ENCODE peak calls at places on chromosomes 6 and 20, in five cellular contexts. One of them, this sample, is unnamed.

GRCh38 chr6:124197148-124197547 is 393.5 kb downstream of the NKAIN2 start:
- DNase-seq in mammary epithelial cell: no peak
- DNase-seq in mucosa of gallbladder: no peak
- DNase-seq in tibial nerve: no peak
- DNase-seq in activated naive CD4-positive, alpha-beta T cell treated with anti-CD3 and anti-CD28 coated beads, Interleukin-2, amount 10 ng/mL, durations not matched to agents 7 days and 5 days: no peak
- DNase-seq in this sample: no peak

GRCh38 chr20:14445902-14446301 is 108.5 kb upstream of the FLRT3 start:
- DNase-seq in mammary epithelial cell: peak; percentile 28
- DNase-seq in mucosa of gallbladder: no peak
- DNase-seq in tibial nerve: no peak
- DNase-seq in activated naive CD4-positive, alpha-beta T cell treated with anti-CD3 and anti-CD28 coated beads, Interleukin-2, amount 10 ng/mL, durations not matched to agents 7 days and 5 days: no peak
- DNase-seq in this sample: no peak

GRCh38 chr6:101740631-101741030 is 347.1 kb downstream of the GRIK2 start:
- DNase-seq in mammary epithelial cell: no peak
- DNase-seq in mucosa of gallbladder: no peak
- DNase-seq in tibial nerve: no peak
- DNase-seq in activated naive CD4-positive, alpha-beta T cell treated with anti-CD3 and anti-CD28 coated beads, Interleukin-2, amount 10 ng/mL, durations not matched to agents 7 days and 5 days: no peak
- DNase-seq in this sample: no peak

GRCh38 chr6:88287696-88288095 is 121.5 kb upstream of the CNR1 start:
- DNase-seq in mammary epithelial cell: no peak
- DNase-seq in mucosa of gallbladder: no peak
- DNase-seq in tibial nerve: no peak
- DNase-seq in activated naive CD4-positive, alpha-beta T cell treated with anti-CD3 and anti-CD28 coated beads, Interleukin-2, amount 10 ng/mL, durations not matched to agents 7 days and 5 days: no peak
- DNase-seq in this sample: no peak

GRCh38 chr20:13819885-13820645 is 35.2 kb downstream of the NDUFAF5 start:
- DNase-seq in mammary epithelial cell: peak; percentile 74
- DNase-seq in mucosa of gallbladder: no peak
- DNase-seq in tibial nerve: no peak
- DNase-seq in activated naive CD4-positive, alpha-beta T cell treated with anti-CD3 and anti-CD28 coated beads, Interleukin-2, amount 10 ng/mL, durations not matched to agents 7 days and 5 days: peak; percentile 23
- DNase-seq in this sample: peak; percentile 33

GRCh38 chr20:6525447-6526303 is 241.8 kb upstream of the BMP2 start:
- DNase-seq in mammary epithelial cell: peak; percentile 31
- DNase-seq in mucosa of gallbladder: no peak
- DNase-seq in tibial nerve: no peak
- DNase-seq in activated naive CD4-positive, alpha-beta T cell treated with anti-CD3 and anti-CD28 coated beads, Interleukin-2, amount 10 ng/mL, durations not matched to agents 7 days and 5 days: no peak
- DNase-seq in this sample: no peak

GRCh38 chr20:64232794-64233193 is 22.8 kb upstream of the PCMTD2 start:
- DNase-seq in mammary epithelial cell: no peak
- DNase-seq in mucosa of gallbladder: peak; percentile 75
- DNase-seq in tibial nerve: no peak
- DNase-seq in activated naive CD4-positive, alpha-beta T cell treated with anti-CD3 and anti-CD28 coated beads, Interleukin-2, amount 10 ng/mL, durations not matched to agents 7 days and 5 days: no peak
- DNase-seq in this sample: peak; percentile 38

GRCh38 chr6:148443798-148444560 is 101.3 kb downstream of the SASH1 start:
- DNase-seq in mammary epithelial cell: no peak
- DNase-seq in mucosa of gallbladder: no peak
- DNase-seq in tibial nerve: no peak
- DNase-seq in activated naive CD4-positive, alpha-beta T cell treated with anti-CD3 and anti-CD28 coated beads, Interleukin-2, amount 10 ng/mL, durations not matched to agents 7 days and 5 days: no peak
- DNase-seq in this sample: no peak

GRCh38 chr20:25039697-25040437 is 18.1 kb downstream of the ACSS1 start:
- DNase-seq in mammary epithelial cell: peak; percentile 42
- DNase-seq in mucosa of gallbladder: peak; percentile 92
- DNase-seq in tibial nerve: peak; percentile 88
- DNase-seq in activated naive CD4-positive, alpha-beta T cell treated with anti-CD3 and anti-CD28 coated beads, Interleukin-2, amount 10 ng/mL, durations not matched to agents 7 days and 5 days: no peak
- DNase-seq in this sample: no peak

GRCh38 chr6:148348335-148348734 is 5.7 kb downstream of the SASH1 start:
- DNase-seq in mammary epithelial cell: no peak
- DNase-seq in mucosa of gallbladder: no peak
- DNase-seq in tibial nerve: no peak
- DNase-seq in activated naive CD4-positive, alpha-beta T cell treated with anti-CD3 and anti-CD28 coated beads, Interleukin-2, amount 10 ng/mL, durations not matched to agents 7 days and 5 days: no peak
- DNase-seq in this sample: no peak

GRCh38 chr6:128803911-128804310 is 79.0 kb upstream of the LAMA2 start:
- DNase-seq in mammary epithelial cell: no peak
- DNase-seq in mucosa of gallbladder: peak; percentile 13
- DNase-seq in tibial nerve: no peak
- DNase-seq in activated naive CD4-positive, alpha-beta T cell treated with anti-CD3 and anti-CD28 coated beads, Interleukin-2, amount 10 ng/mL, durations not matched to agents 7 days and 5 days: no peak
- DNase-seq in this sample: no peak

GRCh38 chr20:49811825-49812462 is 684 bp upstream of the SLC9A8 start:
- DNase-seq in mammary epithelial cell: no peak
- DNase-seq in mucosa of gallbladder: no peak
- DNase-seq in tibial nerve: no peak
- DNase-seq in activated naive CD4-positive, alpha-beta T cell treated with anti-CD3 and anti-CD28 coated beads, Interleukin-2, amount 10 ng/mL, durations not matched to agents 7 days and 5 days: no peak
- DNase-seq in this sample: no peak

GRCh38 chr20:57809661-57810172 is 99.9 kb upstream of the PMEPA1 start:
- DNase-seq in mammary epithelial cell: peak; percentile 71
- DNase-seq in mucosa of gallbladder: no peak
- DNase-seq in tibial nerve: no peak
- DNase-seq in activated naive CD4-positive, alpha-beta T cell treated with anti-CD3 and anti-CD28 coated beads, Interleukin-2, amount 10 ng/mL, durations not matched to agents 7 days and 5 days: no peak
- DNase-seq in this sample: no peak

GRCh38 chr6:18391018-18391417 is 3.9 kb downstream of the RNF144B start:
- DNase-seq in mammary epithelial cell: no peak
- DNase-seq in mucosa of gallbladder: no peak
- DNase-seq in tibial nerve: no peak
- DNase-seq in activated naive CD4-positive, alpha-beta T cell treated with anti-CD3 and anti-CD28 coated beads, Interleukin-2, amount 10 ng/mL, durations not matched to agents 7 days and 5 days: no peak
- DNase-seq in this sample: no peak

GRCh38 chr6:15796130-15796766 is 133.4 kb upstream of the DTNBP1 start:
- DNase-seq in mammary epithelial cell: no peak
- DNase-seq in mucosa of gallbladder: no peak
- DNase-seq in tibial nerve: no peak
- DNase-seq in activated naive CD4-positive, alpha-beta T cell treated with anti-CD3 and anti-CD28 coated beads, Interleukin-2, amount 10 ng/mL, durations not matched to agents 7 days and 5 days: no peak
- DNase-seq in this sample: no peak

GRCh38 chr6:121430514-121431460 is 4.7 kb upstream of the GJA1 start:
- DNase-seq in mammary epithelial cell: no peak
- DNase-seq in mucosa of gallbladder: no peak
- DNase-seq in tibial nerve: no peak
- DNase-seq in activated naive CD4-positive, alpha-beta T cell treated with anti-CD3 and anti-CD28 coated beads, Interleukin-2, amount 10 ng/mL, durations not matched to agents 7 days and 5 days: no peak
- DNase-seq in this sample: peak; percentile 11

GRCh38 chr6:36615018-36615761 is 21.0 kb downstream of the SRSF3 start:
- DNase-seq in mammary epithelial cell: peak; percentile 65
- DNase-seq in mucosa of gallbladder: no peak
- DNase-seq in tibial nerve: no peak
- DNase-seq in activated naive CD4-positive, alpha-beta T cell treated with anti-CD3 and anti-CD28 coated beads, Interleukin-2, amount 10 ng/mL, durations not matched to agents 7 days and 5 days: peak; percentile 52
- DNase-seq in this sample: peak; percentile 55

GRCh38 chr6:143136647-143137046 is 76.0 kb downstream of the AIG1 start:
- DNase-seq in mammary epithelial cell: no peak
- DNase-seq in mucosa of gallbladder: no peak
- DNase-seq in tibial nerve: no peak
- DNase-seq in activated naive CD4-positive, alpha-beta T cell treated with anti-CD3 and anti-CD28 coated beads, Interleukin-2, amount 10 ng/mL, durations not matched to agents 7 days and 5 days: no peak
- DNase-seq in this sample: no peak

GRCh38 chr6:126047648-126048047 is 61.3 kb downstream of the TRMT11 start:
- DNase-seq in mammary epithelial cell: no peak
- DNase-seq in mucosa of gallbladder: no peak
- DNase-seq in tibial nerve: no peak
- DNase-seq in activated naive CD4-positive, alpha-beta T cell treated with anti-CD3 and anti-CD28 coated beads, Interleukin-2, amount 10 ng/mL, durations not matched to agents 7 days and 5 days: no peak
- DNase-seq in this sample: no peak

GRCh38 chr6:168666751-168667427 is 225.9 kb downstream of the SMOC2 start:
- DNase-seq in mammary epithelial cell: no peak
- DNase-seq in mucosa of gallbladder: no peak
- DNase-seq in tibial nerve: no peak
- DNase-seq in activated naive CD4-positive, alpha-beta T cell treated with anti-CD3 and anti-CD28 coated beads, Interleukin-2, amount 10 ng/mL, durations not matched to agents 7 days and 5 days: no peak
- DNase-seq in this sample: no peak

GRCh38 chr6:134840086-134840485 is 109.8 kb downstream of the ALDH8A1 start:
- DNase-seq in mammary epithelial cell: no peak
- DNase-seq in mucosa of gallbladder: peak; percentile 50
- DNase-seq in tibial nerve: no peak
- DNase-seq in activated naive CD4-positive, alpha-beta T cell treated with anti-CD3 and anti-CD28 coated beads, Interleukin-2, amount 10 ng/mL, durations not matched to agents 7 days and 5 days: no peak
- DNase-seq in this sample: no peak

GRCh38 chr6:143971453-143971852 is 36.6 kb downstream of the PLAGL1 start:
- DNase-seq in mammary epithelial cell: no peak
- DNase-seq in mucosa of gallbladder: no peak
- DNase-seq in tibial nerve: no peak
- DNase-seq in activated naive CD4-positive, alpha-beta T cell treated with anti-CD3 and anti-CD28 coated beads, Interleukin-2, amount 10 ng/mL, durations not matched to agents 7 days and 5 days: no peak
- DNase-seq in this sample: no peak

GRCh38 chr20:45752747-45753146 is 30.6 kb downstream of the SPINT4 start:
- DNase-seq in mammary epithelial cell: peak; percentile 5
- DNase-seq in mucosa of gallbladder: no peak
- DNase-seq in tibial nerve: no peak
- DNase-seq in activated naive CD4-positive, alpha-beta T cell treated with anti-CD3 and anti-CD28 coated beads, Interleukin-2, amount 10 ng/mL, durations not matched to agents 7 days and 5 days: no peak
- DNase-seq in this sample: no peak

GRCh38 chr6:49479308-49480004 is 16.3 kb downstream of the CENPQ start:
- DNase-seq in mammary epithelial cell: no peak
- DNase-seq in mucosa of gallbladder: no peak
- DNase-seq in tibial nerve: no peak
- DNase-seq in activated naive CD4-positive, alpha-beta T cell treated with anti-CD3 and anti-CD28 coated beads, Interleukin-2, amount 10 ng/mL, durations not matched to agents 7 days and 5 days: no peak
- DNase-seq in this sample: no peak

GRCh38 chr6:150142657-150143501 is at the start of gene PPP1R14C:
- DNase-seq in mammary epithelial cell: peak; percentile 84
- DNase-seq in mucosa of gallbladder: no peak
- DNase-seq in tibial nerve: no peak
- DNase-seq in activated naive CD4-positive, alpha-beta T cell treated with anti-CD3 and anti-CD28 coated beads, Interleukin-2, amount 10 ng/mL, durations not matched to agents 7 days and 5 days: peak; percentile 30
- DNase-seq in this sample: no peak

GRCh38 chr6:13434777-13435176 is 52.6 kb downstream of the GFOD1 start:
- DNase-seq in mammary epithelial cell: no peak
- DNase-seq in mucosa of gallbladder: no peak
- DNase-seq in tibial nerve: no peak
- DNase-seq in activated naive CD4-positive, alpha-beta T cell treated with anti-CD3 and anti-CD28 coated beads, Interleukin-2, amount 10 ng/mL, durations not matched to agents 7 days and 5 days: no peak
- DNase-seq in this sample: no peak

GRCh38 chr6:149179431-149179830 is 138.1 kb upstream of the TAB2 start:
- DNase-seq in mammary epithelial cell: no peak
- DNase-seq in mucosa of gallbladder: no peak
- DNase-seq in tibial nerve: no peak
- DNase-seq in activated naive CD4-positive, alpha-beta T cell treated with anti-CD3 and anti-CD28 coated beads, Interleukin-2, amount 10 ng/mL, durations not matched to agents 7 days and 5 days: no peak
- DNase-seq in this sample: no peak

GRCh38 chr6:127328043-127328442 is 15.4 kb downstream of the ECHDC1 start:
- DNase-seq in mammary epithelial cell: peak; percentile 17
- DNase-seq in mucosa of gallbladder: no peak
- DNase-seq in tibial nerve: no peak
- DNase-seq in activated naive CD4-positive, alpha-beta T cell treated with anti-CD3 and anti-CD28 coated beads, Interleukin-2, amount 10 ng/mL, durations not matched to agents 7 days and 5 days: no peak
- DNase-seq in this sample: no peak

GRCh38 chr6:40845588-40845987 is 193.4 kb downstream of the UNC5CL start:
- DNase-seq in mammary epithelial cell: peak; percentile 30
- DNase-seq in mucosa of gallbladder: peak; percentile 26
- DNase-seq in tibial nerve: no peak
- DNase-seq in activated naive CD4-positive, alpha-beta T cell treated with anti-CD3 and anti-CD28 coated beads, Interleukin-2, amount 10 ng/mL, durations not matched to agents 7 days and 5 days: peak; percentile 48
- DNase-seq in this sample: peak; percentile 38

GRCh38 chr20:49657118-49657901 is 56.4 kb downstream of the B4GALT5 start:
- DNase-seq in mammary epithelial cell: no peak
- DNase-seq in mucosa of gallbladder: no peak
- DNase-seq in tibial nerve: no peak
- DNase-seq in activated naive CD4-positive, alpha-beta T cell treated with anti-CD3 and anti-CD28 coated beads, Interleukin-2, amount 10 ng/mL, durations not matched to agents 7 days and 5 days: no peak
- DNase-seq in this sample: no peak

GRCh38 chr20:53905019-53905847 is 165.2 kb downstream of the BCAS1 start:
- DNase-seq in mammary epithelial cell: no peak
- DNase-seq in mucosa of gallbladder: no peak
- DNase-seq in tibial nerve: no peak
- DNase-seq in activated naive CD4-positive, alpha-beta T cell treated with anti-CD3 and anti-CD28 coated beads, Interleukin-2, amount 10 ng/mL, durations not matched to agents 7 days and 5 days: no peak
- DNase-seq in this sample: no peak

GRCh38 chr6:33620158-33620583 is 951 bp upstream of the ITPR3 start:
- DNase-seq in mammary epithelial cell: no peak
- DNase-seq in mucosa of gallbladder: peak; percentile 50
- DNase-seq in tibial nerve: no peak
- DNase-seq in activated naive CD4-positive, alpha-beta T cell treated with anti-CD3 and anti-CD28 coated beads, Interleukin-2, amount 10 ng/mL, durations not matched to agents 7 days and 5 days: peak; percentile 69
- DNase-seq in this sample: peak; percentile 70

GRCh38 chr6:43181942-43182860 is at the start of gene CUL9:
- DNase-seq in mammary epithelial cell: peak; percentile 52
- DNase-seq in mucosa of gallbladder: peak; percentile 81
- DNase-seq in tibial nerve: peak; percentile 68
- DNase-seq in activated naive CD4-positive, alpha-beta T cell treated with anti-CD3 and anti-CD28 coated beads, Interleukin-2, amount 10 ng/mL, durations not matched to agents 7 days and 5 days: peak; percentile 91
- DNase-seq in this sample: peak; percentile 84

GRCh38 chr6:37566209-37566859 is 66.6 kb upstream of the CCDC167 start:
- DNase-seq in mammary epithelial cell: peak; percentile 13
- DNase-seq in mucosa of gallbladder: peak; percentile 25
- DNase-seq in tibial nerve: no peak
- DNase-seq in activated naive CD4-positive, alpha-beta T cell treated with anti-CD3 and anti-CD28 coated beads, Interleukin-2, amount 10 ng/mL, durations not matched to agents 7 days and 5 days: peak; percentile 79
- DNase-seq in this sample: peak; percentile 46

GRCh38 chr6:24780206-24780605 is 5.5 kb downstream of the GMNN start:
- DNase-seq in mammary epithelial cell: no peak
- DNase-seq in mucosa of gallbladder: no peak
- DNase-seq in tibial nerve: no peak
- DNase-seq in activated naive CD4-positive, alpha-beta T cell treated with anti-CD3 and anti-CD28 coated beads, Interleukin-2, amount 10 ng/mL, durations not matched to agents 7 days and 5 days: no peak
- DNase-seq in this sample: no peak

GRCh38 chr6:19492631-19493030 is 344.5 kb upstream of the ID4 start:
- DNase-seq in mammary epithelial cell: no peak
- DNase-seq in mucosa of gallbladder: no peak
- DNase-seq in tibial nerve: no peak
- DNase-seq in activated naive CD4-positive, alpha-beta T cell treated with anti-CD3 and anti-CD28 coated beads, Interleukin-2, amount 10 ng/mL, durations not matched to agents 7 days and 5 days: no peak
- DNase-seq in this sample: no peak

This sample was measured in DND-41.